ENCODE peak calls at places on chromosomes 6 and 20, in four cellular contexts. One of them, this sample, is unnamed.

GRCh38 chr20:37233471-37234253 is 28.0 kb downstream of the GHRH start:
- DNase-seq in K562: no peak
- DNase-seq in HepG2: no peak
- DNase-seq in GM12878: no peak
- DNase-seq in this sample: no peak

GRCh38 chr6:29016559-29017427 is 11.7 kb upstream of the ZNF311 start:
- DNase-seq in K562: peak
- DNase-seq in HepG2: peak
- DNase-seq in GM12878: peak
- DNase-seq in this sample: peak

GRCh38 chr6:143441680-143442359 is 8.7 kb downstream of the ADAT2 start:
- DNase-seq in K562: no peak
- DNase-seq in HepG2: no peak
- DNase-seq in GM12878: no peak
- DNase-seq in this sample: no peak

GRCh38 chr20:5885866-5886265 is 64.5 kb downstream of the TRMT6 start:
- DNase-seq in K562: no peak
- DNase-seq in HepG2: no peak
- DNase-seq in GM12878: no peak
- DNase-seq in this sample: no peak

GRCh38 chr6:129281173-129281796 is 398.3 kb downstream of the LAMA2 start:
- DNase-seq in K562: no peak
- DNase-seq in HepG2: no peak
- DNase-seq in GM12878: no peak
- DNase-seq in this sample: no peak

GRCh38 chr20:58349586-58349985 is 39.4 kb upstream of the VAPB start:
- DNase-seq in K562: no peak
- DNase-seq in HepG2: no peak
- DNase-seq in GM12878: no peak
- DNase-seq in this sample: no peak

GRCh38 chr20:4041748-4042411 is 26.5 kb upstream of the RNF24 start:
- DNase-seq in K562: peak
- DNase-seq in HepG2: no peak
- DNase-seq in GM12878: no peak
- DNase-seq in this sample: no peak

GRCh38 chr20:58389324-58389967 is 417 bp downstream of the VAPB start:
- DNase-seq in K562: peak
- DNase-seq in HepG2: peak
- DNase-seq in GM12878: no peak
- DNase-seq in this sample: peak

GRCh38 chr6:158050107-158050735 is 68.6 kb downstream of the SYNJ2 start:
- DNase-seq in K562: no peak
- DNase-seq in HepG2: no peak
- DNase-seq in GM12878: no peak
- DNase-seq in this sample: no peak

GRCh38 chr6:64505312-64505711 is 869.7 kb downstream of the PHF3 start:
- DNase-seq in K562: peak
- DNase-seq in HepG2: peak
- DNase-seq in GM12878: no peak
- DNase-seq in this sample: peak

GRCh38 chr20:48405909-48406308 is 421.9 kb downstream of the PREX1 start:
- DNase-seq in K562: peak
- DNase-seq in HepG2: peak
- DNase-seq in GM12878: no peak
- DNase-seq in this sample: peak

GRCh38 chr6:85406641-85407075 is 43.2 kb upstream of the NT5E start:
- DNase-seq in K562: no peak
- DNase-seq in HepG2: no peak
- DNase-seq in GM12878: no peak
- DNase-seq in this sample: no peak

GRCh38 chr6:85403331-85404015 is 46.4 kb upstream of the NT5E start:
- DNase-seq in K562: no peak
- DNase-seq in HepG2: no peak
- DNase-seq in GM12878: no peak
- DNase-seq in this sample: no peak

GRCh38 chr6:85405853-85406198 is 44.1 kb upstream of the NT5E start:
- DNase-seq in K562: no peak
- DNase-seq in HepG2: no peak
- DNase-seq in GM12878: no peak
- DNase-seq in this sample: no peak

GRCh38 chr6:85404497-85405174 is 45.2 kb upstream of the NT5E start:
- DNase-seq in K562: no peak
- DNase-seq in HepG2: peak
- DNase-seq in GM12878: no peak
- DNase-seq in this sample: no peak

GRCh38 chr6:85405175-85405852 is 44.6 kb upstream of the NT5E start:
- DNase-seq in K562: no peak
- DNase-seq in HepG2: peak
- DNase-seq in GM12878: peak
- DNase-seq in this sample: no peak
- TF ChIP-seq CREM in K562: no peak
- TF ChIP-seq CREM in HepG2: peak
- TF ChIP-seq CREM in GM12878: no peak
- TF ChIP-seq CREM in this sample: no peak

DNA sequence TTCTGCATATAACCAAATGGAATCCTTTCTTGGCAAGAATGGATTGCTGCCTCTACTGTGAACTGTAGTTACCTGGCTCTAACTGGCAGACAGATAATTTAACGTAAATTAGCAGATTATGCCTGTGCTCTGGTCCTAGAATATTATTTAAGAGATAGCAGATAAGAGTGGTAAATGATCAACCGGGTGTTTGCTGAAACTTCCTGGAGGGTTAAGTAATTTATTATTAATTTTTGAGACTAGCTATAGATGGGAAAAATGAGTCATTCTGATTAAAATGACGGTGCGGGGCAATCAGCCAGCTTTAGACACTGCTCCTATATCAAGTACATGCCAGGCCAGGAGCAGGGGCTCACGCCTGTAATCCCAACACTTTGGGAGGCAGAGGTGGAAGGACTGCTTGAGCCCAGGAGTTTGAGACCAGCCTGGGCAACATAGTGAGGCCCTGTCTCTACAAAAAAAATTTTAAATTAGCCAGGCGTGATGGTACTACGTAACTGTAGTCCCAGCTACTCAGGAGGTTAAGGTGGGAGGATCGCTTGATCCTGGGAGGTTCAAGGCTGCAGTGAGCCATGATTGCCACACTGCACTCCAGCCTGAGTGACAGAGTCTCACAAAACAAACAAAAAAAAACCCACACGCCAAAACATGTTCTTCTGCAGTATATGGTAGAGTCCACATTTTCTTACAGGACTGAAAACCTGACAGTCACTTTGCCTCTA is 22.6 kb downstream of the B4GALT5 start:
- DNase-seq in K562: no peak
- DNase-seq in HepG2: peak
- DNase-seq in GM12878: no peak
- DNase-seq in this sample: no peak
- TF ChIP-seq CREM in K562: peak
- TF ChIP-seq CREM in HepG2: peak
- TF ChIP-seq CREM in GM12878: no peak
- TF ChIP-seq CREM in this sample: no peak

DNA sequence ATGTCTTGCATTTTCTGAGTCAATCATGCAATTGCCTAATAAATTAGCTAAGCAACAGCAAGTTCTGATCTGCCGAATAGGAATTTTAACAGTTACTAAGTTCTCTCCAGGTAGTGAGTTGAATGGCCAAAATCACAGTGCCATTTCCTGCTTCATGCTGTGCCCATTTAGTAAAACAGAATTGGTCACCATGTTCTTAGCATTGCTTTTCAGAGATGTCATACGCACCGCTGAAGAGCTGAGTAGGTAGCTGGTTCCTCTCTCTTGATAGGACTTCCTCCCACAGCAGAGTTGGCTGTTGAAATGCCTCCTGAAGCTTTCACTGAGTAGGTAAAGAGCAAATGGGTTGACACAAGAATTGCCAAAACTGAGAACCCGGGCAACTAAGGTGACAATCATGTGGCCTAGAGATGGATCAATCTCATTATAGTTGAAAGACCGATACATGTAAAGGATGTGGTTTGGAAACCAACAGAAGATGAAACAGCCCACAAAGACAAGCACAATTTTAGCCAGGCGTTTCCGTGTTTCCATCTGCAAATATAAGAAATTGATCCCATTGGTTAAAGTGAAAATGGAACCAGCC is 57.1 kb upstream of the GJE1 start:
- DNase-seq in K562: no peak
- DNase-seq in HepG2: no peak
- DNase-seq in GM12878: no peak
- DNase-seq in this sample: no peak
- TF ChIP-seq CREM in K562: no peak
- TF ChIP-seq CREM in HepG2: no peak
- TF ChIP-seq CREM in GM12878: no peak
- TF ChIP-seq CREM in this sample: no peak

DNA sequence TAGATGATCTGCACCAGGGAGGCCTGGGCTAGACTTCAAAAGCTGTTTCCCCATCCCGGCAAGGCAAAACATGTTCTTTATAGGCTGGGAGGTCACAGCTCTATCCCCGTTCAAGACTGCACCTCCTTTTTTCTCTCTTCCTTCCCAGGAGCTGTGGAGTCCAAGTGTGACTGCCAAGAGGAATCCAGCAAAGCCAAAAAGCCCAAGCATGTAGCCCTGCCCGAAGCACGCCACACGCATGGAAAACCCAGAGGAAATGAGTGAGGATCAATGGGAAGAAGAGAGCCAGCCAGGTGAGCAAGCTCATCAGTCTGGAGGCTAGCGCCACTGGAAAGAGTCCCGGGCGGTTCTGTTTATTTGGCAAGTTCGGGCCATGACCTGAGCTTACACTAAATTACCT is 240.4 kb downstream of the PRL start:
- DNase-seq in K562: no peak
- DNase-seq in HepG2: no peak
- DNase-seq in GM12878: no peak
- DNase-seq in this sample: no peak
- TF ChIP-seq CREM in K562: no peak
- TF ChIP-seq CREM in HepG2: no peak
- TF ChIP-seq CREM in GM12878: no peak
- TF ChIP-seq CREM in this sample: no peak

DNA sequence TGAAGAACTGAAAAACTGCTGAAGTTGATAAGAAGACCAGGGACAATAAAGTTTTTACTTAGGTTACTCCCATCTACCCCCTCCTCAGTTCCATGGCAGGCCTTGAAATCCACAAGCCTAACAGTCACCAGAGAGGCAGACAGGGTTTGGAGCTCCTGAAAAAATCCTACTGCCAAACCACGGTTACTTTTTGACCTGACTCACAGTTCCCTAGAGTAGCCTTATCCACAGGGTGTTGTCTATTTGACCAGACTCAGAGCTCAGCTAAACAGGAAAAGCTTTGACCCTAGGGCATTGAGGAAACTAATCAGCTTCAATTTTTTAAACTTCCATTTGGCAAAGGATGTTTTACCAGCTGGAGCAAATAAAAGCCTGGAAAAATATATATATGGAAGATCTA is 257.7 kb upstream of the NT5E start:
- DNase-seq in K562: no peak
- DNase-seq in HepG2: no peak
- DNase-seq in GM12878: no peak
- DNase-seq in this sample: no peak
- TF ChIP-seq CREM in K562: no peak
- TF ChIP-seq CREM in HepG2: no peak
- TF ChIP-seq CREM in GM12878: no peak
- TF ChIP-seq CREM in this sample: no peak

GRCh38 chr20:40513010-40513409 is 176.0 kb downstream of the MAFB start:
- DNase-seq in K562: no peak
- DNase-seq in HepG2: no peak
- DNase-seq in GM12878: no peak
- DNase-seq in this sample: no peak
- TF ChIP-seq CREM in K562: no peak
- TF ChIP-seq CREM in HepG2: no peak
- TF ChIP-seq CREM in GM12878: no peak
- TF ChIP-seq CREM in this sample: no peak

This sample was measured in WTC11.